ENCODE peak calls at places on chromosomes 5 and 9, in eight cellular contexts. W is posterior vena cava; G is GM12892; Z is naive thymus-derived CD8-positive, alpha-beta T cell; Q is NCI-H1417; P is HTR-8/SVneo; K is T1000; O is ELR. T is an unnamed sample.

GRCh38 chr9:112086627-112087026 is 88.5 kb downstream of the SUSD1 start:
- DNase-seq in P (no peak), K (no peak), Z (no peak), W (no peak), G (no peak), O (peak), Q (peak), T (peak)

GRCh38 chr5:139696894-139697658 is 48.9 kb downstream of the CXXC5 start:
- DNase-seq in G (no peak), O (peak), Z (no peak), Q (peak), W (peak), P (peak), K (peak), T (peak)

GRCh38 chr9:4365055-4365454 is 65.2 kb upstream of the GLIS3 start:
- DNase-seq in O (no peak), W (no peak), K (no peak), G (no peak), Q (no peak), P (no peak), Z (no peak), T (no peak)

GRCh38 chr9:127418037-127418471 is 6.1 kb upstream of the ZNF79 start:
- DNase-seq in Q (peak), G (peak), P (peak), K (no peak), O (peak), Z (peak), W (no peak), T (peak)

GRCh38 chr9:128808543-128808942 is 9.8 kb upstream of the ENDOG start:
- DNase-seq in P (no peak), G (no peak), K (no peak), Z (no peak), Q (no peak), O (no peak), W (no peak), T (no peak)

GRCh38 chr9:108885643-108886348 is 23.7 kb downstream of the ACTL7A start:
- DNase-seq in G (peak), O (peak), Q (peak), P (peak), K (no peak), W (no peak), Z (no peak), T (peak)

GRCh38 chr9:123929177-123929869 is 603 bp downstream of the DENND1A start:
- DNase-seq in Q (peak), K (no peak), O (peak), W (peak), P (no peak), G (no peak), Z (peak), T (peak)

GRCh38 chr9:91758491-91758981 is 191.5 kb downstream of the ROR2 start:
- DNase-seq in O (peak), Z (no peak), G (peak), P (peak), K (no peak), W (no peak), Q (peak), T (peak)

GRCh38 chr5:175657593-175658271 is at the start of gene HRH2:
- DNase-seq in K (no peak), Z (peak), Q (peak), O (no peak), G (no peak), W (peak), P (peak), T (peak)

GRCh38 chr9:100027543-100027942 is 71.3 kb downstream of the ERP44 start:
- DNase-seq in Z (no peak), W (no peak), Q (no peak), G (no peak), O (no peak), K (no peak), P (no peak), T (no peak)

GRCh38 chr5:72854419-72854818 is 38.0 kb downstream of the TNPO1 start:
- DNase-seq in G (no peak), Q (no peak), P (no peak), Z (no peak), K (no peak), W (no peak), O (peak), T (no peak)

GRCh38 chr5:116378007-116378831 is 196.4 kb downstream of the SEMA6A start:
- DNase-seq in P (no peak), W (no peak), O (no peak), Z (no peak), G (no peak), K (no peak), Q (peak), T (peak)

GRCh38 chr9:76835571-76836283 is 70.2 kb downstream of the PRUNE2 start:
- DNase-seq in G (no peak), W (no peak), Q (no peak), Z (no peak), K (no peak), O (peak), P (no peak), T (no peak)

GRCh38 chr5:91928751-91929521 is 545.8 kb upstream of the ARRDC3 start:
- DNase-seq in Q (peak), P (peak), Z (peak), G (no peak), O (peak), W (no peak), K (no peak), T (peak)

GRCh38 chr9:91572044-91572443 is 148.4 kb upstream of the NFIL3 start:
- DNase-seq in P (no peak), W (no peak), K (no peak), G (no peak), Q (peak), O (no peak), Z (no peak), T (peak)

T was measured in NCI-H69.